ENCODE peak calls at places on chromosomes 5 and 9, in eight cellular contexts. V is colonic mucosa; Y is endothelial cell of umbilical vein; G is CD4-positive, alpha-beta memory T cell; Q is tibial artery; L is psoas muscle; X is effector memory CD4-positive, alpha-beta T cell; O is right cardiac atrium. K is an unnamed sample.

GRCh38 chr5:133359861-133360260 is 252.5 kb downstream of the FSTL4 start:
- DNase-seq in V (no peak), Y (no peak), G (no peak), Q (no peak), L (no peak), X (no peak), O (no peak), K (no peak)

GRCh38 chr5:138726848-138727247 is 26.4 kb upstream of the CTNNA1 start:
- DNase-seq in V (no peak), Y (no peak), G (peak; percentile 7), Q (no peak), L (no peak), X (no peak), O (no peak), K (no peak)

GRCh38 chr5:127550652-127551409 is 33.4 kb downstream of the PRRC1 start:
- DNase-seq in V (no peak), Y (no peak), G (no peak), Q (no peak), L (no peak), X (no peak), O (no peak), K (no peak)

GRCh38 chr9:129176786-129177442 is 1.1 kb downstream of the IER5L start:
- DNase-seq in V (peak; percentile 48), Y (peak; percentile 65), G (peak; percentile 7), Q (peak; percentile 47), L (peak; percentile 66), X (no peak), O (peak; percentile 78), K (no peak)

GRCh38 chr5:93874080-93874479 is 132.7 kb upstream of the POU5F2 start:
- DNase-seq in V (no peak), Y (peak; percentile 77), G (no peak), Q (no peak), L (no peak), X (no peak), O (no peak), K (no peak)

GRCh38 chr5:672329-673139 is 20.6 kb downstream of the TPPP start:
- DNase-seq in V (peak; percentile 69), Y (peak; percentile 82), G (peak; percentile 95), Q (peak; percentile 61), L (peak; percentile 75), X (peak; percentile 86), O (peak; percentile 95), K (peak; percentile 78)

GRCh38 chr5:160390787-160391696 is 8.8 kb downstream of the FAM200C start:
- DNase-seq in V (no peak), Y (peak; percentile 30), G (peak; percentile 20), Q (no peak), L (no peak), X (no peak), O (no peak), K (no peak)

GRCh38 chr9:98057095-98057799 is 715 bp downstream of the NANS start:
- DNase-seq in V (no peak), Y (peak; percentile 46), G (no peak), Q (peak; percentile 60), L (no peak), X (no peak), O (no peak), K (no peak)

GRCh38 chr5:61915646-61916045 is 390.4 kb upstream of the KIF2A start:
- DNase-seq in V (no peak), Y (no peak), G (no peak), Q (no peak), L (no peak), X (no peak), O (no peak), K (no peak)

GRCh38 chr9:121728916-121729315 is 77.5 kb downstream of the DAB2IP start:
- DNase-seq in V (no peak), Y (no peak), G (no peak), Q (no peak), L (no peak), X (no peak), O (no peak), K (no peak)

GRCh38 chr9:121731090-121731489 is 79.7 kb downstream of the DAB2IP start:
- DNase-seq in V (no peak), Y (no peak), G (no peak), Q (no peak), L (no peak), X (no peak), O (no peak), K (no peak)

GRCh38 chr9:121731919-121732318 is 80.5 kb downstream of the DAB2IP start:
- DNase-seq in V (peak; percentile 62), Y (no peak), G (no peak), Q (no peak), L (no peak), X (no peak), O (no peak), K (no peak)

GRCh38 chr9:121729769-121730168 is 78.3 kb downstream of the DAB2IP start:
- DNase-seq in V (no peak), Y (no peak), G (no peak), Q (no peak), L (no peak), X (no peak), O (no peak), K (no peak)

GRCh38 chr9:121730188-121730587 is 78.8 kb downstream of the DAB2IP start:
- DNase-seq in V (no peak), Y (no peak), G (no peak), Q (no peak), L (no peak), X (no peak), O (no peak), K (no peak)
- H3K4me1 ChIP-seq in V (peaks cover 9% of the 10 kb centered on the region), Y (peaks cover 5% of the 10 kb centered on the region), G (no peaks in the 10 kb centered on the region), Q (peaks cover 4% of the 10 kb centered on the region), L (peaks cover 91% of the 10 kb centered on the region), X (no peaks in the 10 kb centered on the region), O (peaks cover 48% of the 10 kb centered on the region), K (peaks cover 28% of the 10 kb centered on the region)

GRCh38 chr9:86352440-86353106 is 1.6 kb downstream of the TUT7 start:
- DNase-seq in V (no peak), Y (peak; percentile 53), G (peak; percentile 56), Q (no peak), L (no peak), X (no peak), O (no peak), K (no peak)

GRCh38 chr9:86350006-86350755 is 4.0 kb downstream of the TUT7 start:
- DNase-seq in V (no peak), Y (no peak), G (no peak), Q (no peak), L (no peak), X (no peak), O (no peak), K (no peak)

GRCh38 chr9:86351897-86352296 is 2.3 kb downstream of the TUT7 start:
- DNase-seq in V (no peak), Y (peak; percentile 8), G (no peak), Q (no peak), L (no peak), X (no peak), O (no peak), K (no peak)

GRCh38 chr9:86353591-86354047 is 591 bp downstream of the TUT7 start:
- DNase-seq in V (peak; percentile 65), Y (peak; percentile 56), G (peak; percentile 28), Q (no peak), L (no peak), X (no peak), O (peak; percentile 42), K (no peak)

GRCh38 chr9:86349271-86349670 is 4.9 kb downstream of the TUT7 start:
- DNase-seq in V (no peak), Y (peak; percentile 24), G (no peak), Q (no peak), L (no peak), X (no peak), O (no peak), K (no peak)
- H3K4me1 ChIP-seq in V (peaks cover 13% of the 10 kb centered on the region), Y (peaks cover 23% of the 10 kb centered on the region), G (peaks cover 74% of the 10 kb centered on the region), Q (no peaks in the 10 kb centered on the region), L (peaks cover 60% of the 10 kb centered on the region), X (peaks cover 30% of the 10 kb centered on the region), O (peaks cover 3% of the 10 kb centered on the region), K (peaks cover 56% of the 10 kb centered on the region)

DNA sequence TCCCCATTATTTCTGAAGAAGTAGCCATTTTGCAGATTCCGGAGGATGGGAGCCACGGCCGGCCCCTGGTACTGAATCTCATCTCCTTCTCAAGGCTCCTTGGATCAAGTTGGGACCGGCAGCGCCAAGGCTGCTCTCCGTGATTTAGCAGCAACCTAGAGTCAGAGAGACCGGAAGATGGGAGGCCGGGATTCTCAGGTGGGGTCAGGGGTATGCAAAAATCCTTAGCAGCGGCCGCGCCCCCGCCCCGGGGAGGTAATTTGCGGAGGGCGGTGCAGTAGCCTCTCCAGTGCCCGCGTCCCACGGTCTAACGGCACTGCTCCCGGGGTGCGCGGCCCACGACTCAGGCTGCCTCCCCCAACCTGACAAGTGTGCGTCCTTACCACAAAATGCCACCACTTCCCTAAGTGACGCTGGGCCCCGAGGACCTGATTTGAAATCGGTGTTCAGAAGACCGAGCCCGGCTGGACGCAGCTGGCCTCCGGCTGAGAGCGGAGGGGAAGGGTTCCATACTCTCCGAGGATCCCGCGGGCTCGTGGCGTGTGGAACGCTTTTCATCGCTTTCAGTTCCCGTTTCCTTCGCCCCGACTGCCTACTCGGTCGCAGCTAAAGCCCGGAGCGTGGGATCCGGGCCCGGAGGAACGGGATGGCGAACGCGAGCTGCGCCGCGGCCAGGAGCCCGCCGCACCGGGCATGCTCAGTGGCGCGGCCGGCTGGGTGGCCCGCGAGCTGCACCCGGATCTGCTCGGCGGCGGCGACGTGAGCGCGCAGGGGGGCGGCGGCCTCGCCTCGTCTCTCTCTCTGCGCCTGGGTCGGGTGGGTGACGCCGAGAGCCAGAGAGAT is at the start of gene SCAMP1:
- DNase-seq in V (peak; percentile 95), Y (peak; percentile 95), G (peak; percentile 95), Q (peak; percentile 88), L (peak; percentile 95), X (peak; percentile 88), O (peak; percentile 97), K (peak; percentile 61)
- H3K4me1 ChIP-seq in V (peaks cover 6% of the 10 kb centered on the region), Y (peaks cover 14% of the 10 kb centered on the region), G (peaks cover 44% of the 10 kb centered on the region), Q (no peaks in the 10 kb centered on the region), L (peaks cover 21% of the 10 kb centered on the region), X (peaks cover 20% of the 10 kb centered on the region), O (no peaks in the 10 kb centered on the region), K (peaks cover 9% of the 10 kb centered on the region)

GRCh38 chr5:168829922-168830417 is 250.8 kb upstream of the PANK3 start:
- DNase-seq in V (no peak), Y (no peak), G (no peak), Q (no peak), L (no peak), X (no peak), O (no peak), K (no peak)

GRCh38 chr5:168827636-168828035 is 248.5 kb upstream of the PANK3 start:
- DNase-seq in V (no peak), Y (no peak), G (no peak), Q (no peak), L (no peak), X (no peak), O (no peak), K (no peak)

GRCh38 chr5:168829044-168829443 is 249.9 kb upstream of the PANK3 start:
- DNase-seq in V (no peak), Y (no peak), G (no peak), Q (no peak), L (no peak), X (no peak), O (no peak), K (no peak)

GRCh38 chr5:168822745-168823281 is 243.6 kb upstream of the PANK3 start:
- DNase-seq in V (no peak), Y (no peak), G (no peak), Q (peak; percentile 78), L (no peak), X (no peak), O (no peak), K (peak; percentile 13)

GRCh38 chr5:168826292-168826725 is 247.1 kb upstream of the PANK3 start:
- DNase-seq in V (no peak), Y (no peak), G (no peak), Q (no peak), L (no peak), X (no peak), O (no peak), K (no peak)
- H3K4me1 ChIP-seq in V (no peaks in the 10 kb centered on the region), Y (no peaks in the 10 kb centered on the region), G (no peaks in the 10 kb centered on the region), Q (no peaks in the 10 kb centered on the region), L (no peaks in the 10 kb centered on the region), X (no peaks in the 10 kb centered on the region), O (peaks cover 10% of the 10 kb centered on the region), K (peaks cover 30% of the 10 kb centered on the region)

GRCh38 chr5:177510567-177511053 is 984 bp upstream of the DOK3 start:
- DNase-seq in V (no peak), Y (no peak), G (no peak), Q (no peak), L (no peak), X (no peak), O (peak; percentile 44), K (no peak)
- H3K4me1 ChIP-seq in V (peaks cover 4% of the 10 kb centered on the region), Y (peaks cover 9% of the 10 kb centered on the region), G (peaks cover 10% of the 10 kb centered on the region), Q (no peaks in the 10 kb centered on the region), L (peaks cover 4% of the 10 kb centered on the region), X (peaks cover 7% of the 10 kb centered on the region), O (peaks cover under 1% of the 10 kb centered on the region), K (peaks cover 4% of the 10 kb centered on the region)